ENCODE peak calls at places on chromosomes 3 and 15, in ten cellular contexts. One of them, this sample, is unnamed.

GRCh38 chr15:49064884-49065283 is 18.6 kb upstream of the SECISBP2L start:
- DNase-seq in GM12878: no peak
- DNase-seq in fibroblast of mammary gland: no peak
- DNase-seq in right cardiac atrium: no peak
- DNase-seq in aorta: no peak
- DNase-seq in astrocyte: no peak
- DNase-seq in brain microvascular endothelial cell: no peak
- DNase-seq in upper lobe of right lung: no peak
- DNase-seq in tibial artery: no peak
- DNase-seq in CD4-positive, alpha-beta memory T cell: no peak
- DNase-seq in this sample: no peak

GRCh38 chr3:20316238-20316637 is 130.2 kb upstream of the SGO1 start:
- DNase-seq in CD4-positive, alpha-beta memory T cell: no peak
- DNase-seq in astrocyte: no peak
- DNase-seq in fibroblast of mammary gland: no peak
- DNase-seq in GM12878: no peak
- DNase-seq in aorta: no peak
- DNase-seq in brain microvascular endothelial cell: no peak
- DNase-seq in right cardiac atrium: no peak
- DNase-seq in upper lobe of right lung: no peak
- DNase-seq in tibial artery: no peak
- DNase-seq in this sample: no peak

GRCh38 chr3:107241217-107241616 is 136.0 kb upstream of the CCDC54 start:
- DNase-seq in tibial artery: peak
- DNase-seq in right cardiac atrium: peak
- DNase-seq in brain microvascular endothelial cell: no peak
- DNase-seq in CD4-positive, alpha-beta memory T cell: no peak
- DNase-seq in GM12878: no peak
- DNase-seq in astrocyte: no peak
- DNase-seq in upper lobe of right lung: peak
- DNase-seq in aorta: no peak
- DNase-seq in fibroblast of mammary gland: peak
- DNase-seq in this sample: no peak

GRCh38 chr3:31539275-31539674 is 6.5 kb downstream of the STT3B start:
- DNase-seq in right cardiac atrium: no peak
- DNase-seq in GM12878: no peak
- DNase-seq in upper lobe of right lung: no peak
- DNase-seq in tibial artery: no peak
- DNase-seq in astrocyte: no peak
- DNase-seq in CD4-positive, alpha-beta memory T cell: no peak
- DNase-seq in fibroblast of mammary gland: no peak
- DNase-seq in brain microvascular endothelial cell: no peak
- DNase-seq in aorta: no peak
- DNase-seq in this sample: no peak

GRCh38 chr15:42035362-42035761 is 14.5 kb upstream of the PLA2G4E start:
- DNase-seq in brain microvascular endothelial cell: no peak
- DNase-seq in astrocyte: no peak
- DNase-seq in tibial artery: no peak
- DNase-seq in upper lobe of right lung: no peak
- DNase-seq in aorta: no peak
- DNase-seq in right cardiac atrium: no peak
- DNase-seq in GM12878: peak
- DNase-seq in CD4-positive, alpha-beta memory T cell: no peak
- DNase-seq in fibroblast of mammary gland: peak
- DNase-seq in this sample: no peak

GRCh38 chr15:89999676-90000174 is 1.4 kb upstream of the ZNF710 start:
- DNase-seq in GM12878: no peak
- DNase-seq in astrocyte: peak
- DNase-seq in tibial artery: peak
- DNase-seq in brain microvascular endothelial cell: no peak
- DNase-seq in right cardiac atrium: no peak
- DNase-seq in fibroblast of mammary gland: peak
- DNase-seq in CD4-positive, alpha-beta memory T cell: no peak
- DNase-seq in aorta: no peak
- DNase-seq in upper lobe of right lung: peak
- DNase-seq in this sample: no peak

GRCh38 chr15:66128116-66128715 is 125.3 kb downstream of the MEGF11 start:
- DNase-seq in CD4-positive, alpha-beta memory T cell: no peak
- DNase-seq in tibial artery: no peak
- DNase-seq in brain microvascular endothelial cell: no peak
- DNase-seq in right cardiac atrium: no peak
- DNase-seq in GM12878: no peak
- DNase-seq in aorta: no peak
- DNase-seq in astrocyte: no peak
- DNase-seq in upper lobe of right lung: no peak
- DNase-seq in fibroblast of mammary gland: no peak
- DNase-seq in this sample: no peak

GRCh38 chr3:39408493-39409372 is 2.2 kb downstream of the RPSA start:
- DNase-seq in GM12878: no peak
- DNase-seq in upper lobe of right lung: no peak
- DNase-seq in brain microvascular endothelial cell: no peak
- DNase-seq in fibroblast of mammary gland: no peak
- DNase-seq in right cardiac atrium: no peak
- DNase-seq in astrocyte: no peak
- DNase-seq in tibial artery: no peak
- DNase-seq in CD4-positive, alpha-beta memory T cell: no peak
- DNase-seq in aorta: no peak
- DNase-seq in this sample: no peak

GRCh38 chr15:101435761-101436160 is 53.7 kb downstream of the PCSK6 start:
- DNase-seq in tibial artery: no peak
- DNase-seq in fibroblast of mammary gland: no peak
- DNase-seq in right cardiac atrium: no peak
- DNase-seq in astrocyte: no peak
- DNase-seq in CD4-positive, alpha-beta memory T cell: no peak
- DNase-seq in upper lobe of right lung: no peak
- DNase-seq in brain microvascular endothelial cell: no peak
- DNase-seq in aorta: no peak
- DNase-seq in GM12878: no peak
- DNase-seq in this sample: no peak

DNA sequence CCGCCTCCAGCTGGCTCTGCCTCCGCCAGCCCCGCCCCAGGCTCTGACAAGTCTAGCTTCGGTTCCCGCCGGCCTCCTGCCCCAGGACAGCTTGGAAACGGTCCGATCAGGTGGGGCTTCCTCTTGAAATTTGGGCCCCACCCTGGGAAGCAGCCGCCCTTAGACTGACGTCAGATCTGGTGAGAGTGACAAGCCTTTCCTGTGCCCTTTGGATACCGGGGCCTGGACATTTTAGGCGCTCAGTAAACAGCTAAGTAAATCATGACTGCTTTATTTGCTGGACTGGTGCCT is 378 bp upstream of the HYAL3 start:
- DNase-seq in right cardiac atrium: no peak
- DNase-seq in upper lobe of right lung: no peak
- DNase-seq in tibial artery: no peak
- DNase-seq in aorta: no peak
- DNase-seq in GM12878: no peak
- DNase-seq in CD4-positive, alpha-beta memory T cell: no peak
- DNase-seq in astrocyte: no peak
- DNase-seq in brain microvascular endothelial cell: no peak
- DNase-seq in fibroblast of mammary gland: no peak
- DNase-seq in this sample: no peak
- H3K4me3 ChIP-seq in right cardiac atrium: peak
- H3K4me3 ChIP-seq in upper lobe of right lung: peak
- H3K4me3 ChIP-seq in tibial artery: peak
- H3K4me3 ChIP-seq in aorta: peak
- H3K4me3 ChIP-seq in GM12878: peak
- H3K4me3 ChIP-seq in CD4-positive, alpha-beta memory T cell: peak
- H3K4me3 ChIP-seq in astrocyte: peak
- H3K4me3 ChIP-seq in brain microvascular endothelial cell: peak
- H3K4me3 ChIP-seq in fibroblast of mammary gland: peak
- H3K4me3 ChIP-seq in this sample: peak

GRCh38 chr3:52830535-52831258 is at the start of gene ITIH4:
- DNase-seq in GM12878: no peak
- DNase-seq in tibial artery: no peak
- DNase-seq in fibroblast of mammary gland: no peak
- DNase-seq in brain microvascular endothelial cell: no peak
- DNase-seq in aorta: no peak
- DNase-seq in astrocyte: peak
- DNase-seq in right cardiac atrium: no peak
- DNase-seq in CD4-positive, alpha-beta memory T cell: no peak
- DNase-seq in upper lobe of right lung: no peak
- DNase-seq in this sample: no peak

GRCh38 chr3:52829906-52830463 is 487 bp downstream of the ITIH4 start:
- DNase-seq in upper lobe of right lung: no peak
- DNase-seq in right cardiac atrium: no peak
- DNase-seq in aorta: no peak
- DNase-seq in CD4-positive, alpha-beta memory T cell: no peak
- DNase-seq in brain microvascular endothelial cell: no peak
- DNase-seq in tibial artery: no peak
- DNase-seq in GM12878: no peak
- DNase-seq in fibroblast of mammary gland: no peak
- DNase-seq in astrocyte: no peak
- DNase-seq in this sample: no peak

GRCh38 chr3:52833202-52833601 is 1.6 kb downstream of the MUSTN1 start:
- DNase-seq in tibial artery: no peak
- DNase-seq in GM12878: no peak
- DNase-seq in right cardiac atrium: no peak
- DNase-seq in brain microvascular endothelial cell: no peak
- DNase-seq in astrocyte: no peak
- DNase-seq in upper lobe of right lung: no peak
- DNase-seq in CD4-positive, alpha-beta memory T cell: no peak
- DNase-seq in aorta: no peak
- DNase-seq in fibroblast of mammary gland: no peak
- DNase-seq in this sample: no peak

GRCh38 chr3:52829482-52829881 is 990 bp downstream of the ITIH4 start:
- DNase-seq in fibroblast of mammary gland: no peak
- DNase-seq in right cardiac atrium: no peak
- DNase-seq in brain microvascular endothelial cell: no peak
- DNase-seq in aorta: no peak
- DNase-seq in astrocyte: no peak
- DNase-seq in upper lobe of right lung: no peak
- DNase-seq in GM12878: no peak
- DNase-seq in tibial artery: no peak
- DNase-seq in CD4-positive, alpha-beta memory T cell: no peak
- DNase-seq in this sample: no peak

GRCh38 chr3:52831500-52832301 is 1.2 kb upstream of the ITIH4 start:
- DNase-seq in aorta: peak
- DNase-seq in tibial artery: peak
- DNase-seq in astrocyte: peak
- DNase-seq in fibroblast of mammary gland: peak
- DNase-seq in CD4-positive, alpha-beta memory T cell: no peak
- DNase-seq in upper lobe of right lung: no peak
- DNase-seq in right cardiac atrium: peak
- DNase-seq in brain microvascular endothelial cell: peak
- DNase-seq in GM12878: no peak
- DNase-seq in this sample: peak
- H3K4me3 ChIP-seq in aorta: no peak
- H3K4me3 ChIP-seq in tibial artery: peak
- H3K4me3 ChIP-seq in astrocyte: no peak
- H3K4me3 ChIP-seq in fibroblast of mammary gland: no peak
- H3K4me3 ChIP-seq in CD4-positive, alpha-beta memory T cell: no peak
- H3K4me3 ChIP-seq in upper lobe of right lung: no peak
- H3K4me3 ChIP-seq in right cardiac atrium: no peak
- H3K4me3 ChIP-seq in brain microvascular endothelial cell: no peak
- H3K4me3 ChIP-seq in GM12878: no peak
- H3K4me3 ChIP-seq in this sample: no peak

DNA sequence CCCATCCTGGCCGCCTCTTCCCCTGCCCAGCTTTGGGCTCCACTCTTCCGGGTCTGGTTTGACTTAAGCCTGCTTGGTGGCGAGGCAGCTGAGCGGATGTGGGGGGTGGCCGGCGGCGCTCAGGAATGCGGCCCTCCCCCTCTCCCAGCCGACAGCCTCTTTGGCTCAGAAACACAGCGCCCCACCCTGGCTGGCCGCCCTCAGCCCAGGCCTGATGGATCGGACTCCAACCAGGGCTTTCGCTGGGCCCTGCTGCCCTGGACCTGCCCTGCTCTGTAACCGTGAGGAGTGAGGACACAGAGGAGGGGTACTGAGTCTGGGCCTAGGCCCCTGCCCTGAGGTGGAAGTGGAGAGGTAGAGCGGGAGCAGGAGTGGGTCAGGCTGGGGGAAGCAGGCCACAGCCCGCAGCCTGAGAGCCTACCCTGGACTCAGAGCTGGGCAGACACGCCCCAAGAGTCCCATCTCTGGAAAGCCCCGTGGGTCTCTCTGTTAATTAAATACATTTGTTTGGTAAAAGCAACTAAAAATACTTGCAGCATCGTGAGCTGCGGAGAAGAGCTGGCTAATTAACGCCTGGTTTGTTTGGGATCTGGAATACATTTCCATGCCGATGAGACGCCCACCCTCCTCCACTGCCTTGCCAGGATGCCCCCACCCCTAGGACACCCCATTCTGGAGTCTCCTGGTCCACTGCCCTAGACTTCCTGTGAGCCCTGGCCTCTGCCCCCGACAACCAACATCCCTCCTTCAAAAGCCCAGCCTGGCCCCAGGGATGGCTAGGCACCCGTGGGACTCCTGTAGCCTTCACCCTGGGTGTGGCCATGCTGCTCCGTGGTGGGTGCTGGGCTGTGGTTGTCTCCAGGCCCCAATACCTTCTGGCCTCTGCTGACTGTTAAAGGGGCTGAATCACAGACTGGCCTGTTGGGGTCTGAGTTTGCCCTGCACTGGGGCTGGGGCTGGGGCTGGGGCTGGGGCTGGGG is 19.6 kb downstream of the PLXNA1 start:
- DNase-seq in fibroblast of mammary gland: peak
- DNase-seq in aorta: peak
- DNase-seq in GM12878: no peak
- DNase-seq in CD4-positive, alpha-beta memory T cell: no peak
- DNase-seq in right cardiac atrium: peak
- DNase-seq in tibial artery: peak
- DNase-seq in brain microvascular endothelial cell: peak
- DNase-seq in upper lobe of right lung: peak
- DNase-seq in astrocyte: peak
- DNase-seq in this sample: peak
- H3K4me3 ChIP-seq in fibroblast of mammary gland: peak
- H3K4me3 ChIP-seq in aorta: no peak
- H3K4me3 ChIP-seq in GM12878: no peak
- H3K4me3 ChIP-seq in CD4-positive, alpha-beta memory T cell: no peak
- H3K4me3 ChIP-seq in right cardiac atrium: no peak
- H3K4me3 ChIP-seq in tibial artery: peak
- H3K4me3 ChIP-seq in brain microvascular endothelial cell: peak
- H3K4me3 ChIP-seq in upper lobe of right lung: peak
- H3K4me3 ChIP-seq in astrocyte: no peak
- H3K4me3 ChIP-seq in this sample: no peak

DNA sequence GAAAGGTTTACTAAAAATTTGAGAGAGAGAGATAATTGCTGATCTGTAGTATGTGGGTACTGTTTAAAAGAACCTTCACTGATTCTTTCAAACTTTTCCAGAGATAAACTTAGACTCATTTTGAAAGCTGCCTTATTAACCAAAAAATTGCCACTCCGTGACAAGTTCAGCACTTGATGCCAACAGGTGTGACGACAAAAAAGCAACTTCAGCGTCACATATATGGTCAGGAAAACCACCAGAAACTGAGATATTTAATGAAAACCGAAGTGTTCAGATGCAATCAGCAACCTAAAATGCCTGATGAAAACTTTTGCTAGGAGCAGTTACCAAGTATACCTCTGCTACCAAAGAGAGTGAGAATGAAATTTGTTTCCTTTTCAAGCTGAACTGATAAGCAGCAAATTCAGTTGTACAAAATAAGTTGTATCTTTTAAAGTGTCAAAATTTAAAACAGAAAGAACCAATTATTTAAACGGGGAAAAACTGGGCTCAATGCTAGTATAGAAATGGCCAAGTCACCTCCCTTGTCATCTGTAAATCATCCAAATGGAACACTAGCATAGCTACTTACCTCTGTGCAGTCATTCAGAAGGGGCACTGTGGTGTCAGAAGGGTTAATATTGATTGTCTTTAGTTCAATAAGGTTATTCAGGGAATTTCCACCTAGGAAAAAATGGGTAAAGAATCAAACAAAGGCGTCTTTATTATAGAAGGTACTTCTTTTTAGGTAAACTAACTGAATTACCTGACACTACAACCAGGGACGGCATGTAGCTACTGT is 91.5 kb upstream of the OCA2 start:
- DNase-seq in upper lobe of right lung: no peak
- DNase-seq in astrocyte: no peak
- DNase-seq in right cardiac atrium: no peak
- DNase-seq in brain microvascular endothelial cell: no peak
- DNase-seq in tibial artery: no peak
- DNase-seq in GM12878: no peak
- DNase-seq in CD4-positive, alpha-beta memory T cell: no peak
- DNase-seq in fibroblast of mammary gland: no peak
- DNase-seq in aorta: no peak
- DNase-seq in this sample: no peak
- H3K4me3 ChIP-seq in upper lobe of right lung: no peak
- H3K4me3 ChIP-seq in astrocyte: no peak
- H3K4me3 ChIP-seq in right cardiac atrium: no peak
- H3K4me3 ChIP-seq in brain microvascular endothelial cell: no peak
- H3K4me3 ChIP-seq in tibial artery: no peak
- H3K4me3 ChIP-seq in GM12878: no peak
- H3K4me3 ChIP-seq in CD4-positive, alpha-beta memory T cell: no peak
- H3K4me3 ChIP-seq in fibroblast of mammary gland: no peak
- H3K4me3 ChIP-seq in aorta: no peak
- H3K4me3 ChIP-seq in this sample: no peak

This sample was measured in skeletal muscle cell.